ENCODE peak calls at places on chromosomes 12 and 14, in six cellular contexts. Q is A549, H is aorta, F is SK-N-SH, P is fibroblast of lung, E is left lung. N is an unnamed sample. For H3K4me1, the result is how much of the 10 kb centered on the place peaks cover.

GRCh38 chr12:69998011-69998410 is 173.0 kb downstream of the MYRFL start:
- DNase-seq in Q (no peak), H (no peak), F (no peak), P (no peak), E (no peak), N (no peak)

GRCh38 chr12:70660620-70661219 is 23.5 kb upstream of the PTPRB start:
- DNase-seq in Q (no peak), H (no peak), F (no peak), P (peak), E (peak), N (no peak)

GRCh38 chr14:58749066-58749669 is 111.4 kb downstream of the DACT1 start:
- DNase-seq in Q (peak), H (no peak), F (no peak), P (peak), E (no peak), N (no peak)

GRCh38 chr12:62082448-62082847 is 177.8 kb upstream of the USP15 start:
- DNase-seq in Q (no peak), H (no peak), F (no peak), P (no peak), E (no peak), N (no peak)

GRCh38 chr12:46370792-46371717 is 1.5 kb downstream of the SLC38A2 start:
- DNase-seq in Q (peak), H (peak), F (peak), P (peak), E (peak), N (peak)

GRCh38 chr14:59161571-59162175 is 26.8 kb upstream of the DAAM1 start:
- DNase-seq in Q (peak), H (no peak), F (no peak), P (peak), E (no peak), N (no peak)

GRCh38 chr12:13428538-13429265 is 232.2 kb downstream of the EMP1 start:
- DNase-seq in Q (no peak), H (no peak), F (no peak), P (no peak), E (no peak), N (no peak)

GRCh38 chr12:55188974-55189556 is 31.8 kb upstream of the OR10A7 start:
- DNase-seq in Q (peak), H (no peak), F (peak), P (peak), E (no peak), N (peak)

GRCh38 chr14:20624495-20625070 is 16.9 kb downstream of the OR6S1 start:
- DNase-seq in Q (peak), H (no peak), F (no peak), P (peak), E (peak), N (peak)

GRCh38 chr14:59123526-59123925 is 64.9 kb upstream of the DAAM1 start:
- DNase-seq in Q (no peak), H (no peak), F (no peak), P (peak), E (no peak), N (no peak)

GRCh38 chr12:123516221-123516780 is 17.2 kb downstream of the RILPL1 start:
- DNase-seq in Q (no peak), H (no peak), F (no peak), P (no peak), E (no peak), N (peak)

GRCh38 chr12:50676761-50677160 is 87.1 kb upstream of the ATF1 start:
- DNase-seq in Q (no peak), H (no peak), F (no peak), P (no peak), E (no peak), N (no peak)

GRCh38 chr12:53231859-53232640 is at the start of gene RARG:
- DNase-seq in Q (peak), H (peak), F (peak), P (peak), E (peak), N (peak)

GRCh38 chr12:72267974-72268373 is 4.2 kb upstream of the TRHDE start:
- DNase-seq in Q (no peak), H (no peak), F (no peak), P (peak), E (no peak), N (no peak)

GRCh38 chr14:100787659-100788058 is 38.3 kb upstream of the MEG3 start:
- DNase-seq in Q (no peak), H (no peak), F (no peak), P (no peak), E (no peak), N (no peak)

GRCh38 chr12:91111366-91112321 is at the start of gene LUM:
- DNase-seq in Q (no peak), H (no peak), F (peak), P (peak), E (no peak), N (peak)

GRCh38 chr14:67559639-67560038 is 26.5 kb downstream of the PLEKHH1 start:
- DNase-seq in Q (no peak), H (peak), F (no peak), P (no peak), E (no peak), N (no peak)

GRCh38 chr12:87849074-87849473 is 180.1 kb downstream of the C12orf50 start:
- DNase-seq in Q (no peak), H (no peak), F (no peak), P (no peak), E (no peak), N (no peak)

GRCh38 chr12:49092086-49092815 is 2.4 kb downstream of the DHH start:
- DNase-seq in Q (peak), H (peak), F (peak), P (no peak), E (peak), N (peak)

GRCh38 chr12:48615681-48616080 is 45.8 kb upstream of the LALBA start:
- DNase-seq in Q (no peak), H (no peak), F (no peak), P (no peak), E (no peak), N (no peak)

GRCh38 chr14:51727526-51727925 is 75.8 kb downstream of the FRMD6 start:
- DNase-seq in Q (no peak), H (no peak), F (no peak), P (no peak), E (no peak), N (no peak)

GRCh38 chr12:125203145-125203765 is 138.0 kb downstream of the AACS start:
- DNase-seq in Q (peak), H (no peak), F (no peak), P (no peak), E (no peak), N (no peak)

GRCh38 chr14:54699735-54700134 is 132.8 kb downstream of the SAMD4A start:
- DNase-seq in Q (no peak), H (no peak), F (no peak), P (no peak), E (no peak), N (no peak)

GRCh38 chr14:77902806-77903205 is 102.9 kb downstream of the ADCK1 start:
- DNase-seq in Q (no peak), H (no peak), F (no peak), P (no peak), E (no peak), N (no peak)

GRCh38 chr14:69010632-69011031 is 31.5 kb upstream of the ACTN1 start:
- DNase-seq in Q (no peak), H (no peak), F (no peak), P (peak), E (no peak), N (no peak)

GRCh38 chr12:59357811-59358210 is 238.0 kb upstream of the SLC16A7 start:
- DNase-seq in Q (no peak), H (no peak), F (no peak), P (peak), E (no peak), N (peak)

GRCh38 chr14:51094282-51094821 is 553 bp downstream of the TRIM9 start:
- DNase-seq in Q (peak), H (peak), F (peak), P (peak), E (peak), N (peak)

GRCh38 chr14:104404922-104405321 is 174.6 kb upstream of the C14orf180 start:
- DNase-seq in Q (no peak), H (peak), F (no peak), P (no peak), E (no peak), N (no peak)

GRCh38 chr12:106274575-106275081 is 26.8 kb upstream of the CKAP4 start:
- DNase-seq in Q (no peak), H (no peak), F (no peak), P (no peak), E (no peak), N (no peak)

GRCh38 chr14:49479432-49479831 is 106.7 kb downstream of the RPS29 start:
- DNase-seq in Q (no peak), H (no peak), F (no peak), P (peak), E (no peak), N (no peak)

GRCh38 chr12:98870521-98870920 is 225.4 kb downstream of the APAF1 start:
- DNase-seq in Q (no peak), H (no peak), F (no peak), P (no peak), E (no peak), N (peak)

GRCh38 chr12:11623382-11623781 is 26.1 kb upstream of the ETV6 start:
- DNase-seq in Q (no peak), H (no peak), F (no peak), P (no peak), E (no peak), N (no peak)

GRCh38 chr14:24241829-24242443 is 487 bp downstream of the TINF2 start:
- DNase-seq in Q (peak), H (peak), F (peak), P (peak), E (peak), N (peak)
- H3K4me1 ChIP-seq in Q (under half), H (under half), F (under half), P (under half), E (under half), N (under half)

GRCh38 chr12:80861636-80862378 is 75.9 kb downstream of the LIN7A start:
- DNase-seq in Q (no peak), H (no peak), F (no peak), P (peak), E (no peak), N (no peak)

GRCh38 chr12:80858356-80858755 is 79.4 kb downstream of the LIN7A start:
- DNase-seq in Q (no peak), H (no peak), F (no peak), P (peak), E (no peak), N (no peak)

GRCh38 chr12:80860206-80860605 is 77.5 kb downstream of the LIN7A start:
- DNase-seq in Q (no peak), H (no peak), F (no peak), P (peak), E (no peak), N (no peak)

GRCh38 chr12:80862606-80863005 is 75.1 kb downstream of the LIN7A start:
- DNase-seq in Q (no peak), H (no peak), F (no peak), P (peak), E (no peak), N (no peak)

GRCh38 chr12:80860928-80861327 is 76.8 kb downstream of the LIN7A start:
- DNase-seq in Q (no peak), H (no peak), F (no peak), P (no peak), E (no peak), N (no peak)
- H3K27ac ChIP-seq in Q (no peak), H (no peak), F (no peak), P (no peak), E (no peak), N (no peak)

GRCh38 chr14:24804813-24805212 is 170.8 kb upstream of the GZMB start:
- DNase-seq in Q (no peak), H (no peak), F (no peak), P (no peak), E (no peak), N (no peak)
- H3K4me3 ChIP-seq in Q (no peak), H (no peak), F (no peak), P (no peak), E (no peak), N (no peak)

DNA sequence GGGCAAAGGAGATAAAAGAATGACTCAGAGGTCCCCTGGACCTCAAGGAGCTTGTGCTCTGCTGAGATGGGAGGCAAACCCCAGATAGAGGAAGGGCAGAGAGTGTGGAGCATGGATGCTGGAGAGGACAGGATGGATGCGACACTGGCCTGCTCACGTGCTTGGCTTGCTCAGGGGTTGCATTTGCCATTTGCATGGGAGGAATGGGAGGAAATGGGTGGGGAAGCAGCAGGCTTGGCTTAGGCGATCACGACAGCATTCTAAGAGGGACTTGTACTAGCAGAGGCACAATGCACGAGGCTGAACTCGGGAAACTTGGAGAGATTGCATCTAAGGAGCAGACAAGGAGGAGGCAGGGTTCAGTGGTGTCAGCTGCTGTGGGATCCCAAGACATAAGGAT is 19.8 kb downstream of the CD9 start:
- DNase-seq in Q (no peak), H (no peak), F (no peak), P (no peak), E (no peak), N (no peak)
- H3K4me1 ChIP-seq in Q (under half), H (under half), F (under half), P (under half), E (under half), N (under half)

GRCh38 chr14:38208825-38209562 is 1.3 kb downstream of the SSTR1 start:
- DNase-seq in Q (no peak), H (peak), F (no peak), P (peak), E (peak), N (peak)
- H3K27ac ChIP-seq in Q (no peak), H (no peak), F (no peak), P (peak), E (no peak), N (no peak)

N was measured in endodermal cell.